ENCODE peak calls at places on chromosomes 2 and 18, in four cellular contexts. Z is K562, A is IMR-90, H is HepG2. V is an unnamed sample.
A peak's percentile ranks its signal among the peaks of the same experiment; 100 is the strongest.

GRCh38 chr2:222423632-222424280 is 587 bp upstream of the SGPP2 start:
- DNase-seq in Z (no peak), H (no peak), A (no peak), V (no peak)

GRCh38 chr2:69998761-69999160 is 37.3 kb upstream of the ASPRV1 start:
- DNase-seq in A (no peak), Z (peak; percentile 4), H (no peak), V (no peak)

GRCh38 chr18:21672868-21673267 is 31.7 kb downstream of the ABHD3 start:
- DNase-seq in Z (no peak), H (peak; percentile 14), A (peak; percentile 76), V (peak; percentile 64)

GRCh38 chr2:162153608-162154224 is 1.7 kb upstream of the GCG start:
- DNase-seq in H (peak; percentile 56), Z (peak; percentile 12), A (peak; percentile 49), V (peak; percentile 53)

GRCh38 chr2:47899915-47900314 is 6.4 kb downstream of the FBXO11 start:
- DNase-seq in H (no peak), Z (peak; percentile 12), A (no peak), V (no peak)

GRCh38 chr2:23324281-23324680 is 60.7 kb upstream of the KLHL29 start:
- DNase-seq in A (no peak), H (no peak), Z (no peak), V (no peak)

GRCh38 chr2:184599875-184600227 is 1.5 kb downstream of the ZNF804A start:
- DNase-seq in H (no peak), Z (no peak), A (peak; percentile 20), V (no peak)

GRCh38 chr2:116319935-116320334 is 1494.6 kb upstream of the DDX18 start:
- DNase-seq in Z (no peak), H (no peak), A (no peak), V (no peak)

GRCh38 chr2:103656558-103656957 is 894.7 kb downstream of the TMEM182 start:
- DNase-seq in H (no peak), Z (no peak), A (no peak), V (no peak)

GRCh38 chr2:69683170-69683971 is 39.8 kb upstream of the AAK1 start:
- DNase-seq in Z (peak; percentile 38), A (peak; percentile 85), H (peak; percentile 38), V (no peak)

GRCh38 chr18:49899647-49900330 is 86.5 kb upstream of the ACAA2 start:
- DNase-seq in H (peak; percentile 27), Z (no peak), A (no peak), V (no peak)

GRCh38 chr18:22176622-22177495 is 7.5 kb downstream of the GATA6 start:
- DNase-seq in Z (no peak), A (no peak), H (no peak), V (no peak)

GRCh38 chr2:50401772-50402653 is 629.9 kb downstream of the NRXN1 start:
- DNase-seq in Z (peak; percentile 12), H (peak; percentile 46), A (peak; percentile 52), V (peak; percentile 8)

GRCh38 chr2:216571909-216572513 is 61.2 kb upstream of the IGFBP2 start:
- DNase-seq in Z (no peak), A (no peak), H (peak; percentile 81), V (no peak)

GRCh38 chr2:235898766-235899165 is 269.4 kb downstream of the GBX2 start:
- DNase-seq in H (no peak), A (peak; percentile 22), Z (no peak), V (no peak)

GRCh38 chr18:10304853-10305252 is 149.6 kb upstream of the APCDD1 start:
- DNase-seq in A (peak; percentile 79), H (no peak), Z (no peak), V (no peak)

GRCh38 chr2:174615951-174616436 is 18.4 kb upstream of the WIPF1 start:
- DNase-seq in A (peak; percentile 74), H (no peak), Z (no peak), V (peak; percentile 83)

GRCh38 chr18:79616651-79617518 is 62.7 kb upstream of the CTDP1 start:
- DNase-seq in H (no peak), Z (no peak), A (peak; percentile 15), V (no peak)

GRCh38 chr18:74479486-74480148 is 16.5 kb upstream of the CNDP2 start:
- DNase-seq in Z (no peak), A (no peak), H (no peak), V (no peak)

GRCh38 chr18:8212893-8213805 is 396.1 kb upstream of the RAB12 start:
- DNase-seq in H (no peak), A (peak; percentile 94), Z (no peak), V (no peak)

GRCh38 chr18:62531931-62532330 is 9.1 kb downstream of the ZCCHC2 start:
- DNase-seq in Z (no peak), A (no peak), H (no peak), V (no peak)

GRCh38 chr2:205848601-205849000 is 166.3 kb downstream of the NRP2 start:
- DNase-seq in H (no peak), Z (no peak), A (peak; percentile 41), V (no peak)

GRCh38 chr18:76416935-76417334 is 78.1 kb downstream of the ZNF516 start:
- DNase-seq in Z (no peak), A (peak; percentile 61), H (no peak), V (no peak)

GRCh38 chr2:54724560-54725342 is 1.3 kb downstream of the EML6 start:
- DNase-seq in Z (no peak), A (no peak), H (no peak), V (no peak)

DNA sequence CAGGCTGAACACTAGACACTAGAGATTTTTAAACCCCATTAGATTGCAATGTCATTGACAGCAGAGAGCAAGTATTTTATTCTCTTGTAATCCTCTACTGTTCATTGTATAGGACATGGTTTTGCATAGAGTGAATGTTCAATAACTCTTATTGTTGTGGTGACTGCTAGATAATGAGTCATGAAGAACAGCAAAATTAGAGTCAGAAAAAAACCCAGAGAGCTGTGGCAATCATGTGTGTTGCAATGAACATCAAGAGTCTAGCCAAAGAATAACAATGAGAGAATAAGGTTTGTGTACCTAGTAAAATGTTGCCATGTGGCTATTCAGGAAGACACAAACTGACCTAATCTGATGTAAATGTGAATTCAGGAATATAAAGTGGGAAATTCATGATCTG is 684.0 kb downstream of the DSC3 start:
- DNase-seq in A (no peak), H (no peak), Z (no peak), V (no peak)
- TF ChIP-seq MAZ in A (no peak), H (no peak), Z (no peak), V (no peak)

GRCh38 chr2:33077841-33078240 is 131.1 kb downstream of the LTBP1 start:
- DNase-seq in A (no peak), H (no peak), Z (no peak), V (no peak)
- TF ChIP-seq MAZ in A (no peak), H (no peak), Z (no peak), V (no peak)

GRCh38 chr2:118202707-118203303 is 114.5 kb downstream of the INSIG2 start:
- DNase-seq in A (peak; percentile 36), Z (peak; percentile 47), H (peak; percentile 54), V (peak; percentile 54)
- TF ChIP-seq MAZ in A (no peak), Z (no peak), H (no peak), V (no peak)

GRCh38 chr2:168165985-168166901 is 81.2 kb downstream of the STK39 start:
- DNase-seq in H (peak; percentile 56), A (no peak), Z (no peak), V (no peak)

GRCh38 chr2:168167511-168168263 is 79.7 kb downstream of the STK39 start:
- DNase-seq in H (no peak), Z (no peak), A (no peak), V (no peak)

GRCh38 chr2:168169097-168169745 is 78.2 kb downstream of the STK39 start:
- DNase-seq in A (peak; percentile 92), H (no peak), Z (no peak), V (no peak)

GRCh38 chr2:168166902-168167510 is 80.4 kb downstream of the STK39 start:
- DNase-seq in Z (no peak), A (peak; percentile 78), H (peak; percentile 88), V (peak; percentile 10)

GRCh38 chr2:168165418-168165817 is 82.0 kb downstream of the STK39 start:
- DNase-seq in H (no peak), A (no peak), Z (no peak), V (no peak)
- TF ChIP-seq MAZ in H (no peak), A (no peak), Z (no peak), V (no peak)

DNA sequence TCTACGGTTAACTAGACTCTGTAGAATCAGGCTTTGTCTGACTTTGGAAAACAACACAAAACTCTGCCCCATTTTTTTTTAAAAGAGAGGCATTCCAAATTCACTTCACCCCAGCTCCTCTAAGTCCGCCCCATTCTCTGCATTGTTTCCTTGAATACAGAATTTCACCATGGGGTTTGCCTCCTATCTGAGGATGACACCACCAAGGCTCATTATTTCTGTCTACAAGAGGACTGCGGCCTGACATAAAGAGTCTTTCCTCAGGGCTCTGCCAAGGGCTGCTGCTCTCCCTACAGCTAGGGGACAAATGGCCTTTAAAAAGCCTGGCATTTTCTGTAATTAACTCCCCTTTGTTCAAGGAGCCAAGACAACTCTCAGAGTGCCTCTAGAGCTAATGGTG is 4.6 kb downstream of the CHST10 start:
- DNase-seq in H (no peak), Z (no peak), A (no peak), V (no peak)
- TF ChIP-seq MAZ in H (no peak), Z (no peak), A (no peak), V (no peak)

DNA sequence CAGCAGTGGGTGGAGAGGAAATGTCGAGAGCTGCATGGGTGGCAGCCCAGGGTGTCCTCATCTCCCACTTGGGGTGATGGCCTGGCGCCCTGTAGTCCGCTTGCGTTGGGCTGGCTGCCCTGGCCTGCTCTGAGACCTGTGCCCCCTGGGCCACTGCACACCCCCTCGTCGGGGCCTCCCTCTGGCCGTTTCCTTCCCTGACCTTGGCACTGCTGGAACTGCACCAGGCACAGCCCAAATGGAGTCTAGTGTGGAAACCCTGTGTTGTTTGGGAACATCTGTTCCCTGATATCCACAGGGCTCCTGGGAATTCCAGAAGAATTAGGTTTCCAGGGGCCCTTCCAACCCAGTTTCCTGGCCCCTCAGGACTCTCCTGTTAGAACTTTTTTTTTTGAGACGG is 13.9 kb downstream of the EFHD1 start:
- DNase-seq in Z (no peak), A (no peak), H (no peak), V (no peak)
- TF ChIP-seq MAZ in Z (no peak), A (no peak), H (no peak), V (no peak)

DNA sequence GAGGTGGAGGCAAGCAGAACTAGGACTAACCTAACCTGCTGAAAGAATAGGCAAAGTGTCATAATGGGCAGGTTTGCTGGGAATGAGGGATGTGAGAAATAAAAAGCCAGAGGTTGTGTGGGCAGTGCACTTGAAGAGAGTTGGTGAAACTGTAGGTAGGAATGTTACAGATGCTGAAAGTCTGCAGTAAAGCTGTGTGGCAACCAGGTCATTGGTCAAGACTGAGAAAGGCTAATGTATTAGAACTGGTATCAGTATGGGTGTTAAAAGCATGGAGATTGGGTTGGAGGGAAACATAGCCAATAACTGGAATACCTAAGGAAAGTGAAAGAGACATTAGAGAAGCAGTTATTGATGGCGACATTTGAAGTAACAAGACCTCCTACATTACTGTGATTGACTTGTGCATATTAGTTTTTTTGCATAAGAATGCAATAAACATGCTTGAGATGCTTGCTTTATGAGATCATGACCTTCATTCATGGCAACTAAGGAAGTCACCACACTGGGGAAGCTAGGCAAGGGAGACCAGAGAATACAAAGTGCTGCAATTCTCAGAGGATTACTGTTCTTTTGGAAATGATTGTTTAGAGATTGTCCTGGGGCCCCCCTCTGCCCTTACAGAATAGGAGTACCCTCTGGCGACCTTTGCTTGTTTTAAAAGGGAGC is 11.8 kb downstream of the GULP1 start:
- DNase-seq in A (peak; percentile 71), Z (no peak), H (no peak), V (no peak)
- TF ChIP-seq MAZ in A (no peak), Z (no peak), H (no peak), V (no peak)

V was measured in A549.